ENCODE peak calls at places on chromosomes 11 and 22, in five cellular contexts. K, X, D, G and W are unnamed samples.

GRCh38 chr11:130244851-130245250 is 69.9 kb downstream of the ZBTB44 start:
- DNase-seq in K (no peak), X (no peak), D (no peak), G (no peak), W (no peak)

GRCh38 chr22:49699476-49699875 is 128.2 kb downstream of the BRD1 start:
- DNase-seq in K (no peak), X (no peak), D (no peak), G (peak; percentile 28), W (no peak)

GRCh38 chr22:19325296-19325950 is 33.9 kb upstream of the CLTCL1 start:
- DNase-seq in K (no peak), X (no peak), D (no peak), G (no peak), W (peak; percentile 10)

GRCh38 chr11:9264381-9265210 is 554 bp downstream of the DENND5A start:
- DNase-seq in K (peak; percentile 70), X (peak; percentile 18), D (peak; percentile 51), G (peak; percentile 72), W (peak; percentile 80)

GRCh38 chr11:129066229-129066628 is 123.6 kb upstream of the TP53AIP1 start:
- DNase-seq in K (no peak), X (no peak), D (no peak), G (no peak), W (no peak)

GRCh38 chr11:13277719-13278619 is at the start of gene BMAL1:
- DNase-seq in K (peak; percentile 75), X (peak; percentile 50), D (peak; percentile 52), G (peak; percentile 77), W (no peak)

GRCh38 chr11:8357891-8358566 is 94.4 kb upstream of the LMO1 start:
- DNase-seq in K (no peak), X (no peak), D (no peak), G (peak; percentile 74), W (no peak)

GRCh38 chr11:124625504-124626168 is 3.0 kb downstream of the TBRG1 start:
- DNase-seq in K (no peak), X (no peak), D (no peak), G (no peak), W (no peak)

GRCh38 chr11:95338430-95338991 is 107.5 kb upstream of the SESN3 start:
- DNase-seq in K (peak; percentile 55), X (no peak), D (peak; percentile 28), G (no peak), W (peak; percentile 48)

GRCh38 chr22:17201285-17201945 is 17.8 kb downstream of the ADA2 start:
- DNase-seq in K (no peak), X (peak; percentile 32), D (no peak), G (peak; percentile 58), W (peak; percentile 29)

GRCh38 chr11:122853971-122854446 is 15.7 kb downstream of the CRTAM start:
- DNase-seq in K (peak; percentile 53), X (peak; percentile 82), D (no peak), G (peak; percentile 82), W (peak; percentile 80)

GRCh38 chr11:113447621-113448310 is 27.4 kb downstream of the DRD2 start:
- DNase-seq in K (no peak), X (no peak), D (no peak), G (no peak), W (peak; percentile 6)

GRCh38 chr11:104254347-104254746 is 90.4 kb upstream of the PDGFD start:
- DNase-seq in K (peak; percentile 87), X (peak; percentile 85), D (no peak), G (peak; percentile 93), W (no peak)

GRCh38 chr11:74533421-74533820 is 39.9 kb upstream of the LIPT2 start:
- DNase-seq in K (no peak), X (no peak), D (no peak), G (peak; percentile 56), W (no peak)

GRCh38 chr22:25167082-25167481 is 32.6 kb upstream of the CRYBB3 start:
- DNase-seq in K (no peak), X (no peak), D (no peak), G (peak; percentile 45), W (no peak)

GRCh38 chr11:38598413-38598812 is 2000.4 kb upstream of the RAG2 start:
- DNase-seq in K (no peak), X (peak; percentile 67), D (no peak), G (no peak), W (no peak)

GRCh38 chr22:47310601-47311000 is 548.2 kb downstream of the TBC1D22A start:
- DNase-seq in K (no peak), X (no peak), D (no peak), G (no peak), W (peak; percentile 16)

GRCh38 chr11:77182542-77183420 is 54.7 kb downstream of the MYO7A start:
- DNase-seq in K (no peak), X (no peak), D (peak; percentile 12), G (no peak), W (no peak)

GRCh38 chr11:59810189-59810910 is at the start of gene MRPL16:
- DNase-seq in K (peak; percentile 93), X (peak; percentile 90), D (peak; percentile 85), G (peak; percentile 98), W (peak; percentile 87)

GRCh38 chr11:1953489-1954284 is 6.6 kb downstream of the MRPL23 start:
- DNase-seq in K (no peak), X (no peak), D (peak; percentile 54), G (no peak), W (no peak)

GRCh38 chr22:44023404-44024287 is 456 bp upstream of the PARVB start:
- DNase-seq in K (peak; percentile 60), X (peak; percentile 73), D (peak; percentile 76), G (peak; percentile 77), W (peak; percentile 46)

DNA sequence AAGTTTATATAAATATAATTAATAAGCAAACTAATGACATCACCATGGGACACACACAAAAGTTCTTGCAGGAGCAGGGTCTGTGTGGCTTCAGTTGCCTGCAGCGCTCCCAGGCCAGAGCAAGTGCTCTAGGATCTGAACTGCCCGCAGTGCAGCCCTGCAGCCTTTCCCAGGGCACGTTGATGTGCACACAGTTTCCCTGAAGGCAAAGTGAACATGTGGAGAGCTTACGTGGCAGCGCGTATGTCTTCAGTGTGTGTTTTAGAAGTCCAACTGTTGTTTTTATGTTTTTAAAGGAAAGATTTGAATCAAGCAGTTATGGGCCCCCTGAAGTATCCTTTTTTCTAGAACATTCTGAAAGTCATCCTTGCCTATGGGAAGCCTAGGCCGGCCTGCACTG is 1.2 kb upstream of the TIGD3 start:
- DNase-seq in K (no peak), X (no peak), D (no peak), G (no peak), W (no peak)
- H3K4me3 ChIP-seq in K (peak overlapping the region; percentile 73), X (peak overlapping the region; percentile 70), D (peak overlapping the region; percentile 87), G (peak overlapping the region; percentile 80), W (peak overlapping the region; percentile 74)

DNA sequence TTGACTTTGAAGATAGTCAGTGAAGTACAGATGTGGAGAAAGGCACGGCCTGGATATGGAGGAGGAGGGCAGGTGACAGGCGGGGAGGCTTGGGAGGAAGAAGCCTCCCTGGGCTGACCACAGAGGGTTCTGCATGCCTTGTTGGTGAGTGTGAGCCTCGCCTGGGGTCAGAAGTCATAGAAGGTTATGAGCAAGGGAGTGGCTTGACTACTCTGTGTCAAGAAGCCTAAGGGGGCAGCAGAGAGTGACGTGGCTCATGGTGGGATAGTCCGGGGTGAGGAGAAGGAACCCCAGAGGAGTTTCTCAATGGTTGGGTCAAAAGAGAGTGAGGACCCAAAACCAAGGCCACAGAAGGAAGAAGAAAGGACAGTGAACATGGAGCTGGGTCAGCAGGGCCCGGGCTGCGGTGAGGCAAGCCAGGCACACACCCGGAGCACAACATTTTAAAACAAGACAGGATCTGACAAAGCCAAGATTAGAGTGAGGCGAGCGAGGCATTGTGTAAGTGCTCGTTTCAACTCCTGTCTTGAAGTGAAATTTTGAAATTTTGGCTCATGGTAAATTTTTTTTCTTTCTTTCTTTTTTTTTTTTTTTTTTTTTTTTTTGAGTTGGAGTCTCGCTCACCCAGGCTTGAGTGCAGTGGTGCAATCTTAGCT is 31.9 kb downstream of the PDGFB start:
- DNase-seq in K (peak; percentile 52), X (peak; percentile 45), D (no peak), G (peak; percentile 82), W (no peak)
- TF ChIP-seq CTCF in K (peak; percentile 30), X (peak; percentile 32), D (no peak), G (peak; percentile 64), W (peak; percentile 1)

GRCh38 chr22:46066691-46067090 is 83.6 kb upstream of the PPARA start:
- DNase-seq in K (no peak), X (no peak), D (peak; percentile 11), G (no peak), W (peak; percentile 59)
- H3K4me3 ChIP-seq in K (no peak overlapping the region), X (no peak overlapping the region), D (peak overlapping the region; percentile 89), G (no peak overlapping the region), W (peak overlapping the region; percentile 74)

GRCh38 chr11:63277345-63277943 is 34.0 kb upstream of the SLC22A25 start:
- DNase-seq in K (no peak), X (no peak), D (no peak), G (no peak), W (no peak)
- TF ChIP-seq CTCF in K (peak; percentile 37), X (no peak), D (no peak), G (peak; percentile 36), W (no peak)

DNA sequence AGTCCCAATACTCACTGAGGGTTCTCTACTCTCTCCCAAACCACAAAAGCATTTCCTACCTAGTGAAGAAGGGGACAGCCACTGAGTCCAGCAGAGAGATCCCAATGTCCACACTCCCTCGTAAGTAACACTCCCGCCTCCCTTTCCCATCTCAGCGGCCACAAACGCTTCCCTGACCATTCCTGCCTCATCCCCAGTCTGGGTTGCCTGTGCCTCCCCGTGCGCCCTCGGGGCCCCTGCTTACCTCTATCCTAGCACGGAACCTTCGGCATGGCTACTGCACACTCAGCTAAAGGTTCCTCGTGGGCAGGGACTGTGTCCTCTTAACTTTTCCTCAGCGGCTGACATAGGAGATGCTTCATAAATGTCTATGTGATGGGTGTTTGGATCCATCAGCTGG is 1.5 kb downstream of the UPK2 start:
- DNase-seq in K (no peak), X (no peak), D (no peak), G (no peak), W (no peak)
- H3K4me3 ChIP-seq in K (no peak overlapping the region), X (no peak overlapping the region), D (no peak overlapping the region), G (no peak overlapping the region), W (no peak overlapping the region)

GRCh38 chr11:41286751-41287150 is 172.7 kb downstream of the LRRC4C start:
- DNase-seq in K (no peak), X (no peak), D (no peak), G (no peak), W (no peak)

GRCh38 chr11:41289408-41289807 is 170.0 kb downstream of the LRRC4C start:
- DNase-seq in K (no peak), X (peak; percentile 4), D (no peak), G (no peak), W (no peak)
- TF ChIP-seq CTCF in K (no peak), X (peak; percentile 10), D (no peak), G (peak; percentile 45), W (no peak)

DNA sequence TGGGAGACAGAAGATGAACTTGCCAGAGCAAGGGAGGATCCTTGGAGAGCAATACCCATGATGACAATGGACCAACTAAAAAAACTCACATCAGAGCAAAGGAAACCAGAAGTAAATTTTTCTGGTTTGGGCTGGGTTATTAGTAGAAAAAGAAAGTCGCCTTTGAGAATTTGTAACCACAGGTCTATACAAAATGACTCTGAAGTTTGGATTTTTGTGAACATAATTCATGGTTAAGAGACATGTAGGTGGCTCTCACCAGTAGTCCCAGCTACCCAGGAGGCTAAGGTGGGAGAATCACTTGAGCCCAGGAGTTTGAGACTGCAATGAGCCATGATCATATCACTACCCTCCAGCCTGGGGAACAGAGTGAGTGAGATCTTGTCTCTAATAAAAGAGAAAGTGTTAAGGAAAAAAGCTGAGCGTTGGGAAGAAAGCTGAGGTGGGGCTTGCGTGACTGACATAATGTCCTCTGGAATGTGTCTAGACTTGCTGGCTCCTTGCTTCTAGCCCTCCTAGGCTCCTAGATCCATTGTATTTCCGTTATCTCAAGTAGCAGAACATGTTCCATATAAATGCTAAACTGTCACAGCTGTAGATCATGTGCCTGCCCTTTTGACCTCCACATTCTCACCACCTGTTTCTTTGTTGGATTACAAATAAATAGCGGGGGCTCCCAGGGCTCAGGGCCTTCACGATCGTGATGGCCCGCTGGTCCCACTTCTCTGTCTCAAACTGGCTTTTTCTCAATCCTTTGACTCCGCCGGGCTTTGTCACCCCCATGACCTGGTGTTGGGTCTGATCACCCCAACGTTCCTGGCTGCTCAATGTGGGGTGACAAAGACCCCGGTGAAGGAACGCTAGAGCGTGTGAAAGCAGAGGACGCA is 56.2 kb upstream of the SC5D start:
- DNase-seq in K (no peak), X (peak; percentile 68), D (no peak), G (peak; percentile 62), W (peak; percentile 53)
- H3K4me3 ChIP-seq in K (no peak overlapping the region), X (no peak overlapping the region), D (no peak overlapping the region), G (no peak overlapping the region), W (no peak overlapping the region)